ENCODE peak calls at places on chromosomes 7 and 10, in eight cellular contexts. P, V, Y, G, L, H, Z and B are unnamed samples.

GRCh38 chr10:102673961-102674511 is 29.8 kb downstream of the TRIM8 start:
- DNase-seq in Z (peak; percentile 60), G (peak; percentile 47), Y (peak; percentile 80), L (peak; percentile 44), V (no peak), P (no peak), H (no peak), B (no peak)

GRCh38 chr10:89351402-89352038 is 23.7 kb downstream of the IFIT3 start:
- DNase-seq in Y (no peak), P (no peak), V (no peak), Z (no peak), L (no peak), G (no peak), H (peak; percentile 82), B (no peak)

GRCh38 chr7:92835851-92836488 is 403 bp downstream of the CDK6 start:
- DNase-seq in Z (peak; percentile 7), V (peak; percentile 78), P (no peak), H (no peak), Y (peak; percentile 73), G (peak; percentile 48), L (peak; percentile 28), B (no peak)

GRCh38 chr7:113799896-113800295 is 118.9 kb downstream of the PPP1R3A start:
- DNase-seq in L (no peak), Z (no peak), P (no peak), Y (no peak), V (no peak), G (no peak), H (peak; percentile 28), B (no peak)

GRCh38 chr10:50416181-50416824 is 165.0 kb upstream of the ASAH2 start:
- DNase-seq in H (no peak), L (no peak), G (no peak), Z (no peak), P (no peak), Y (peak; percentile 60), V (no peak), B (no peak)

GRCh38 chr7:47944536-47945260 is 3.6 kb downstream of the PKD1L1 start:
- DNase-seq in V (no peak), H (no peak), P (no peak), L (no peak), G (no peak), Y (no peak), Z (no peak), B (no peak)

GRCh38 chr10:128178319-128178937 is 52.2 kb upstream of the MKI67 start:
- DNase-seq in H (no peak), P (peak; percentile 41), Y (peak; percentile 33), Z (peak; percentile 33), G (peak; percentile 24), L (no peak), V (no peak), B (no peak)

GRCh38 chr10:121926669-121927360 is 1.0 kb downstream of the ATE1 start:
- DNase-seq in Z (no peak), L (no peak), V (no peak), H (no peak), G (no peak), P (no peak), Y (peak; percentile 7), B (no peak)

GRCh38 chr7:21011153-21011552 is 224.5 kb upstream of the SP8 start:
- DNase-seq in H (no peak), G (no peak), L (no peak), Z (no peak), P (peak; percentile 90), Y (no peak), V (no peak), B (no peak)

GRCh38 chr7:95526128-95526738 is 40.5 kb downstream of the ASB4 start:
- DNase-seq in H (no peak), V (no peak), Z (peak; percentile 41), L (no peak), G (no peak), Y (no peak), P (no peak), B (no peak)

GRCh38 chr10:129936923-129937300 is 27.2 kb downstream of the EBF3 start:
- DNase-seq in Z (no peak), Y (no peak), G (no peak), L (no peak), P (no peak), H (no peak), V (peak; percentile 65), B (no peak)

GRCh38 chr10:100895346-100895745 is 17.4 kb upstream of the SLF2 start:
- DNase-seq in Y (no peak), V (no peak), H (no peak), P (no peak), G (peak; percentile 68), L (no peak), Z (no peak), B (no peak)

GRCh38 chr7:108178393-108178792 is 48.2 kb upstream of the LAMB4 start:
- DNase-seq in V (no peak), Y (no peak), H (no peak), L (peak; percentile 64), G (peak; percentile 9), Z (no peak), P (no peak), B (no peak)

DNA sequence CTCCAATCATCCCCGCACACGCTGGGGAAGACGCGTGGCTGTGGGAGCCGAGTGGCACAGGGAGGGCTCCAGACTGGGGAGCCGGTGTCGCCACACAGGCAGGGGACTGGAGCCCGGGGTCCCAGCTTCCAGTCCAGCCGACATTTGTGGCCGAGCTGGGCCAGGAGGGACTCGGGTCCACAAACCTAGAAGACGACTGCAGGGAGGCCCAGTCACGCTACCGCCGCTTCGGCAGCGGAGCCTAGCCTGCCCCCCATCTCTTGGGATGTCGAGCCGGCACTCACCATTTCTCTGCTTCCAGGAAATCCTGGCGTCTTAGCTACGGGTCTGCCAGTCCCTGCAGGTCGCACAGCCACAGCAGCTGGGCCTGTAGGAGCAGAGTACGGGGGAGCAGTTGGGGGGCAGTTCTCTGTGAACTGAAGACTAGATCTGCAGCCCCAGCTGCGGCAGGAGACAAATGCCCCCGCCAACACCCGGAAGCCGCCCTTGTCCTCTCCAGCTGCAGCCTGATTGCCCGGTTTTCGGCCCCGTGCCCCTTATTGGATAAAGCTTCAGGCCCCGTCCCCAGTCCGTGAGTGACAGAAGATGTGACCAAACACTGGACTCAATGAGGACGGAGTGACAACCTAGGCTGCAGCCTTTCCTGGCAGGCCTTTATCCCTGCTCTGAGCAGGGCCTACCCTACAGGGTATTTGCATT is 270.7 kb downstream of the ZNF33B start:
- DNase-seq in V (peak; percentile 92), Z (no peak), L (no peak), G (peak; percentile 9), H (peak; percentile 15), P (no peak), Y (peak; percentile 97), B (peak; percentile 91)
- TF ChIP-seq POLR2AphosphoS5 in V (no peak), Z (no peak), L (peak; percentile 18), G (no peak), H (no peak), P (no peak), Y (no peak), B (peak; percentile 70)

DNA sequence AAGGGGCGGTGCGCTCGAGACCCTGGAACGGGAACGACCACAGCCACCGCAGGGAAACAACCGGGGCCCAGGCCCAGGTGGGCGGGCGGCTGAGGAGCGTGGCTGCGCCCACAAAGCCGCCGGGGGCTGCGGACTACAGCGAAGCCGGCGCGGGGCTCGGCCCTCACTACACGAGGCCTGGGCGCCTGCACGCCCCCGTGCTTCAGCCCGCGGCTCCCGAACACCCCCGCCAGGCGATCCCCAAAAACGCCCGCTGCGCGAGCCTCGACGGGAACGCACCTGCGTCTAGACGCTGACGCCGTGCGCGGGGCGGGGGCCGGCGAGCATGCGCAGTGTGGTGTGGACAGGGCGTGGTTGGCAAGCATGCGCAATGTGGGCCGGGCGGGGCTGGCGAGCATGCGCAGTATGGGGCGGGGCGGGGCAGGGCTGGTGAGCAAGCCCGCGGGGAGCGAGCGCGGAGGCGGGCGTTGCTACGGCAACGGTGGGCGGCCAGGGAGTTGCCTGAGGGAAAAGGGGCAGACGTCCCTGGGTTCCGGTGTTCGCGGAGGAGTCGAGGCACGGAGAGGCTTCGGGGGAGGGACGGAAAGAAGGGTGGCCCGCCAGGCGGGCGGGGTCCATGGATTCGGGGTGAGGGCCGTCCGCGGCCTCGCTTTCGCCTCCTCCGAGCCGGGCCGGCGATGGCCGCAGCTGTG is at the start of gene RNF32:
- DNase-seq in H (peak; percentile 82), V (peak; percentile 94), L (peak; percentile 98), Z (no peak), P (peak; percentile 82), G (peak; percentile 98), Y (peak; percentile 100), B (peak; percentile 69)
- TF ChIP-seq POLR2AphosphoS5 in H (peak; percentile 57), V (peak; percentile 19), L (peak; percentile 39), Z (no peak), P (peak; percentile 89), G (peak; percentile 93), Y (peak; percentile 73), B (peak; percentile 85)

DNA sequence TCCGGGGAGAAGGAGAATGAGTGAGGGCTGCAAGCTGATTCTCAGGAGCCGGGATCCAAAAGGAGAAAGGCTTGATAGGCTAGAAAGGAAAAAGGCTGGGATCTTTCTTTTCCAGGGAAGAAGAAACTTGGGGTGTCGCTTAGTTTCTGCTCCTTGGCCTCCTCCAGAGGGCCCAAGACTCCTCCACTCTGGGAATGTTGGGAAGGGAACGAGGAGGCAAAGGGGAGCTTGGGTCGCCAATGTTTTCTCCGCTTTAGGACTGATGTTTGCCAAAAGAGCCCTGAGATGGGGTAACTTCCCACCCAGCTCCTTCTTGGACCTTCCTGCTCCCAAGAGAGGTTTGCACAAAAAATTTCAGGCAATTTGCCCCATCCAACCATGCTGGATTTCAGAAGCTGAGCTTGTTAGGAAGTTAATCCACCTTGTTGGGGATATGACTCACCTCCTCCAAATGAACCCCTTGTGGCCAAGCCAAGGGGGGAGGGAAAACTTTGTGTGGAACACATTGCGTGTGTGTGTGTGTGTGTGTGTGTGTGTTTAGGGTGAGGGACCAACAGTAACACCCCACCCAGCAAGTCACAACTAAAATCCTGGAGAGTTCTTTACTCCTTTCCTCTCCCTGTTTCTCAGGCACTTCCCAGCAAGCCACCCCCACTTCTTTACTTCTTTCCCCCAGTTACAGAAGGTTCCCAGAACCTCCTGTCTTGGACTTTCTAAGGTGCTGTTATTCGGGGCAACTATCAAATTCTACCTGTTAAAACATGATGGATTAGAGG is 8.7 kb upstream of the HOXA2 start:
- DNase-seq in Y (no peak), P (no peak), Z (no peak), V (no peak), L (no peak), G (no peak), H (no peak), B (no peak)
- TF ChIP-seq POLR2AphosphoS5 in Y (no peak), P (no peak), Z (no peak), V (no peak), L (peak; percentile 42), G (peak; percentile 34), H (no peak), B (peak; percentile 8)

GRCh38 chr7:102286237-102287081 is at the start of gene SH2B2:
- DNase-seq in Y (peak; percentile 84), G (peak; percentile 74), H (no peak), L (peak; percentile 61), V (peak; percentile 91), P (no peak), Z (peak; percentile 53), B (no peak)
- TF ChIP-seq POLR2AphosphoS5 in Y (peak; percentile 56), G (peak; percentile 73), H (peak; percentile 51), L (no peak), V (no peak), P (peak; percentile 93), Z (no peak), B (no peak)

DNA sequence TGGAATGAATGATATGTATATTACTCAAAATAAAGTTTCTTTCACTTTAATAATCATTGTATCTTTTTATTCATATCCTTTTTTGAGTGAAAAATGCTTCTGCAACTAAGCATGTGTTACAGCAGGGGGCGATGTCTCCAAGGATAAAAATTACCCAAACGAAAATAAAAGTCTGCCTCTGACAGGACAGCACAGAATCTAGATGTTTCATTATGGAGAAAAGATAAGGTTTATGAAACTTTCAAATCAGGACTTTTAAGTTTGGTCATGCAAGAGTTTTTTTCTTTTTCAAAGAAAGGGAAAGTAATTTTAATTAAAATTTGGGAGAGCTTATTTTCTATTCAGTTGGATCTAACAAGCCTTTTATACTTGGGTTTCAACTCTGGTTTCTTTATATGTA is 48.4 kb downstream of the TES start:
- DNase-seq in H (peak; percentile 23), Y (peak; percentile 73), G (no peak), P (peak; percentile 48), V (no peak), Z (peak; percentile 22), L (no peak), B (no peak)
- TF ChIP-seq POLR2AphosphoS5 in H (no peak), Y (no peak), G (no peak), P (no peak), V (no peak), Z (no peak), L (no peak), B (peak; percentile 9)